ENCODE peak calls at places on chromosome 19, in seven cellular contexts. T is RWPE2, R is cardiac fibroblast, I is fibroblast of lung, Z is breast epithelium, B is BJ, M is heart left ventricle. G is an unnamed sample.

GRCh38 chr19:29384676-29385075 is 141.1 kb upstream of the VSTM2B start:
- DNase-seq in T (peak; percentile 7), M (no peak), I (no peak), R (no peak), Z (peak; percentile 42), B (no peak), G (no peak)

GRCh38 chr19:45616709-45617027 is 14.7 kb upstream of the GPR4 start:
- DNase-seq in M (no peak), T (no peak), Z (no peak), R (no peak), I (no peak), B (no peak), G (no peak)

GRCh38 chr19:19459099-19459498 is 53.6 kb downstream of the GATAD2A start:
- DNase-seq in M (no peak), Z (no peak), R (no peak), B (no peak), T (no peak), I (peak; percentile 71), G (no peak)

GRCh38 chr19:38506723-38507550 is 73.4 kb downstream of the RYR1 start:
- DNase-seq in M (peak; percentile 86), Z (no peak), B (no peak), I (no peak), R (peak; percentile 71), T (peak; percentile 95), G (no peak)

GRCh38 chr19:2516727-2517126 is 40.8 kb downstream of the GADD45B start:
- DNase-seq in I (no peak), T (no peak), B (no peak), M (no peak), Z (no peak), R (no peak), G (no peak)

GRCh38 chr19:44782729-44783128 is 5.0 kb downstream of the CBLC start:
- DNase-seq in T (no peak), I (no peak), B (no peak), Z (no peak), R (no peak), M (no peak), G (no peak)

GRCh38 chr19:7673995-7674667 is 2.8 kb upstream of the MCEMP1 start:
- DNase-seq in M (peak; percentile 81), B (no peak), I (peak; percentile 78), R (peak; percentile 60), T (no peak), Z (no peak), G (no peak)

GRCh38 chr19:47765522-47766358 is 12.8 kb upstream of the SELENOW start:
- DNase-seq in B (no peak), Z (peak; percentile 69), M (peak; percentile 87), I (peak; percentile 51), T (no peak), R (peak; percentile 66), G (no peak)

GRCh38 chr19:35812220-35813042 is at the start of gene PRODH2:
- DNase-seq in R (no peak), B (no peak), Z (no peak), I (no peak), T (no peak), M (no peak), G (no peak)

GRCh38 chr19:29708553-29709439 is 6.3 kb downstream of the C19orf12 start:
- DNase-seq in M (no peak), R (peak; percentile 59), B (no peak), Z (no peak), T (no peak), I (no peak), G (peak; percentile 64)

GRCh38 chr19:8518536-8518935 is 4.6 kb upstream of the ZNF414 start:
- DNase-seq in R (no peak), T (no peak), Z (no peak), B (no peak), M (no peak), I (no peak), G (no peak)

GRCh38 chr19:19588546-19588945 is 29.9 kb downstream of the PBX4 start:
- DNase-seq in M (no peak), Z (no peak), B (no peak), T (no peak), I (no peak), R (no peak), G (no peak)

GRCh38 chr19:15144046-15144646 is 36.9 kb downstream of the SYDE1 start:
- DNase-seq in I (no peak), T (no peak), Z (no peak), R (no peak), M (no peak), B (no peak), G (no peak)

GRCh38 chr19:58561373-58562125 is 3.1 kb upstream of the UBE2M start:
- DNase-seq in R (no peak), Z (no peak), I (no peak), T (no peak), B (no peak), M (no peak), G (no peak)

GRCh38 chr19:9323919-9324583 is at the start of gene ZNF559:
- DNase-seq in R (peak; percentile 97), Z (peak; percentile 94), T (peak; percentile 91), I (peak; percentile 96), B (peak; percentile 77), M (peak; percentile 97), G (peak; percentile 38)

GRCh38 chr19:1066748-1067340 is at the start of gene ARHGAP45:
- DNase-seq in T (no peak), B (no peak), R (no peak), M (peak; percentile 86), Z (no peak), I (no peak), G (no peak)

GRCh38 chr19:10510301-10510802 is 6.9 kb downstream of the S1PR5 start:
- DNase-seq in M (no peak), T (no peak), B (no peak), I (no peak), R (no peak), Z (no peak), G (no peak)

GRCh38 chr19:10416380-10417257 is 3.7 kb upstream of the PDE4A start:
- DNase-seq in T (peak; percentile 83), R (peak; percentile 94), I (peak; percentile 89), Z (peak; percentile 74), B (no peak), M (peak; percentile 92), G (no peak)

DNA sequence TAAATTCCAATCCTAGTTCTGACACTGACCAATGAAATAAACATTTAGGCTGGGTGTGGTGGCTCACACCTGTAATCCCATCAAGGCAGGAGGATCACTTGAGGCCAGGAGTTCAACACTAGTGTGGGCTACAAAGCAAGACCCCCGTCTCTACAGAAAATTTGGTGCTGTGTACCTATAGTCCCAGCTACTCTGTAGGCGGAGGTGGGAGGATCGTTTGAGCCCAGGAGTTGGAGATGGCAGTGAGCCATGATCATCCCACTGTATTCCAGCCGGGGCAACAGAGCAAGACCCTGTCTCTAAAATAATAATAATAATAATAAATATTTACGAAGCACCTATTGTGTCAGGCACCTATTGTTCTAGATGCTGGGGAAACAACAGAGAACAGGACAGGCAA is 6.7 kb downstream of the IRGQ start:
- DNase-seq in R (no peak), T (no peak), B (no peak), I (no peak), Z (no peak), M (no peak), G (no peak)
- H3K4me3 ChIP-seq in R (no peak overlapping the region), T (no peak overlapping the region), B (no peak overlapping the region), I (no peak overlapping the region), Z (no peak overlapping the region), M (no peak overlapping the region), G (no peak overlapping the region)

GRCh38 chr19:4213116-4213515 is 16.2 kb upstream of the EBI3 start:
- DNase-seq in M (no peak), I (no peak), B (no peak), T (no peak), R (no peak), Z (no peak), G (no peak)

GRCh38 chr19:4206818-4207484 is 22.4 kb upstream of the EBI3 start:
- DNase-seq in B (no peak), M (no peak), R (peak; percentile 54), T (no peak), Z (no peak), I (peak; percentile 44), G (no peak)

GRCh38 chr19:4210166-4210731 is 19.1 kb upstream of the EBI3 start:
- DNase-seq in R (no peak), M (no peak), I (no peak), T (no peak), B (no peak), Z (no peak), G (no peak)

DNA sequence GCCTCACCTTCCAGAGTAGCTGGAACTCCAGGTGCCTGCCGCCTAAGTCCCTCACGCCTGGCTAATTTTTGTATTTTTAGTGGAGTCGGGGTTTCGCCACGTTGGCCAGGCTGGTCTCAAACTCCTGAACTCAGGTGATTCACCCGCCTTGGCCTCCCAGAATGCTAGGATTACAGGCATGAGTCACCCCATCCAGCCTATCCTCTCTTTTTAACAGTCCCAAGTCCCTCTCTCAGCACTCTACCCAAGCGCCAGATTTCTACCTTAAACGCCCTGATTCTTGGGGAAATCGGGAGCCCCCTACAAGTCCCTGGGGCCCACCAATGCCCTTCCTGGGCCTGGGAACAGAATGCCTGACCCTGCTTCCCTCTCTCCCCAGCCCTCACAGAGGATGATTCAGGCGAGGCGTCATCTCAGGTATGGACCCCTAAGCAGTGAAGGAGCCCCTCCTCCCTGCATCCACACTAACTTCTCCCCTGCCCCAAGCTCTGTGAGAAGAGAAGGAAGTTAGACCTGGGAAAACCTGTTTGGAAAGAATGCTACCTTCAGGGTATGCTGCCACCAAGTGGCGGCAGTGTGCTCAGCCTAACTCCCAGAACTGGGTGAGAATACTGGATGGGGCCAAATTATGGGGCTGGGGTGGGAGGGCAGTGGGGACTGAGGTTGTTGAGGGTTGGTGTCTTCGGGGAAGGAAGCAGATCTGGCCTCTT is 20.8 kb upstream of the EBI3 start:
- DNase-seq in R (peak; percentile 28), M (no peak), Z (no peak), I (no peak), B (no peak), T (no peak), G (no peak)
- TF ChIP-seq CTCF in R (peak; percentile 72), M (peak; percentile 19), Z (no peak), I (peak; percentile 52), B (peak; percentile 58), T (no peak), G (peak; percentile 65)

GRCh38 chr19:18044825-18045304 is 36.9 kb downstream of the ARRDC2 start:
- DNase-seq in M (peak; percentile 87), R (peak; percentile 71), T (no peak), I (peak; percentile 60), B (no peak), Z (peak; percentile 73), G (no peak)
- H3K4me3 ChIP-seq in M (peak overlapping the region; percentile 52), R (peak overlapping the region; percentile 35), T (no peak overlapping the region), I (peak overlapping the region; percentile 19), B (no peak overlapping the region), Z (peak overlapping the region; percentile 67), G (peak overlapping the region; percentile 35)

DNA sequence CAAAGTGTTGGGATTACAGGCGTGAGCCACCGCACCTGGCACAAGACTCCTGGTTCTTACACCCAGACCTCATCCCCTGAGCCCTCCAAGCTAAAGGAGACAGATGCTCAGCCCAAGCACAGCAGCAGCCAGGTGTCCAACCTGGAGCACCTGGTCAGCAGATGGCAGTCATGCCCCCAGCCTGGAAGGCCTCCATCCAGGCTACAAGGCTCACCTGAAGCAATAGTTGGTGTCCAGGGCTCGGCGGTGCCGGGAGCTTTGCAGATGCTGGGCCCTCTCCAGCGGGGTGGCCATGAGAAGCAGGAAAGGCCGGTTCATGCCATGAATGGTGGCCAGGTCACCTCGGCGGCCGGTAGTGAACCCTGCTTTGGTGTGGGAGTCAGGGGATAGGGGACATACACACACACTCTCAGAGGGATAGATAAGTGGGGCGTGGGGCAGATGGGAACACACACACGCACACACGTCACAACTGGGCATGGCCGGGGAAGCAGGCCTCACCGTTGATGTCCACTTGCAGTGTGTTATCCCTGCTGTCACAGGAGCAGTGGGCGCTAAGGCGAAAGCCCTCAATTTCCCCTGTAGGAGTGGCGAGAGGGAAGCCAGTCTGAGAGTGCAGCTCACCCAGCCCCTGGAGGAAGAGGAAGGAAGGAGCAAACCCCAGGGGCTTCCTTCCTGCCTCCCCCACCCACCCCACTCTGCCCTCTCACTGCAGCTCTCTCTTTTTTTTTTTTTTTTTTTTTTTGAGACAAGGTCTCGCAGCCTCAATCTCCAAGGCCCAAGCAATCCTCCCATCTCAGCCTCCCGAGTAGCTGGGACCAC is 11.8 kb downstream of the TGFB1 start:
- DNase-seq in R (no peak), T (no peak), B (no peak), Z (no peak), M (no peak), I (no peak), G (no peak)
- TF ChIP-seq CTCF in R (no peak), T (peak; percentile 30), B (no peak), Z (peak; percentile 9), M (no peak), I (no peak), G (no peak)

G was measured in epithelial cell of proximal tubule.